ENCODE peak calls at places on chromosome 5, in six cellular contexts. U is memory B cell; Y is stimulated activated naive CD8-positive, alpha-beta T cell treated with anti-CD3 and anti-CD28 coated beads, Interleukin-15, amount 100 ng/mL, for 72 hours; S is heart right ventricle; P is DND-41; B is HCT116. T is an unnamed sample.
A peak's percentile ranks its signal among the peaks of the same experiment; 100 is the strongest.

GRCh38 chr5:146751781-146752401 is 126.7 kb downstream of the PPP2R2B start:
- ATAC-seq in U (no peak), Y (peak; percentile 100), S (no peak), P (peak; percentile 100), B (no peak), T (no peak)

GRCh38 chr5:167629634-167630033 is 661.8 kb upstream of the WWC1 start:
- ATAC-seq in U (no peak), Y (no peak), S (no peak), P (no peak), B (no peak), T (peak; percentile 47)

GRCh38 chr5:31217441-31217840 is 24.0 kb downstream of the CDH6 start:
- ATAC-seq in U (no peak), Y (no peak), S (no peak), P (no peak), B (no peak), T (no peak)

GRCh38 chr5:135139397-135140134 is 105.5 kb upstream of the PITX1 start:
- ATAC-seq in U (no peak), Y (no peak), S (no peak), P (no peak), B (peak; percentile 78), T (peak; percentile 52)

GRCh38 chr5:151221574-151221973 is 2.3 kb downstream of the CCDC69 start:
- ATAC-seq in U (no peak), Y (peak; percentile 48), S (peak; percentile 20), P (no peak), B (no peak), T (no peak)

GRCh38 chr5:59709833-59710232 is 183.7 kb downstream of the PDE4D start:
- ATAC-seq in U (no peak), Y (no peak), S (no peak), P (no peak), B (no peak), T (peak; percentile 59)

GRCh38 chr5:59485629-59486439 is 407.7 kb downstream of the PDE4D start:
- ATAC-seq in U (peak; percentile 39), Y (no peak), S (no peak), P (no peak), B (no peak), T (no peak)

GRCh38 chr5:14414007-14414406 is 167.6 kb upstream of the OTULINL start:
- ATAC-seq in U (no peak), Y (no peak), S (no peak), P (no peak), B (no peak), T (no peak)

GRCh38 chr5:17309462-17309861 is 92.0 kb downstream of the BASP1 start:
- ATAC-seq in U (no peak), Y (no peak), S (no peak), P (no peak), B (no peak), T (no peak)

GRCh38 chr5:96121362-96121761 is 159.7 kb upstream of the ELL2 start:
- ATAC-seq in U (no peak), Y (no peak), S (no peak), P (no peak), B (no peak), T (peak; percentile 89)

GRCh38 chr5:59769832-59770231 is 123.7 kb downstream of the PDE4D start:
- ATAC-seq in U (no peak), Y (no peak), S (no peak), P (no peak), B (no peak), T (no peak)

GRCh38 chr5:156641690-156642089 is 208.4 kb upstream of the PPP1R2B start:
- ATAC-seq in U (no peak), Y (no peak), S (no peak), P (no peak), B (no peak), T (no peak)

GRCh38 chr5:178115136-178115834 is 2.0 kb downstream of the N4BP3 start:
- ATAC-seq in U (peak; percentile 16), Y (peak; percentile 68), S (no peak), P (no peak), B (no peak), T (no peak)

GRCh38 chr5:1524481-1524798 is 680 bp upstream of the LPCAT1 start:
- ATAC-seq in U (no peak), Y (peak; percentile 16), S (peak; percentile 39), P (peak; percentile 1), B (no peak), T (peak; percentile 4)

GRCh38 chr5:146796144-146796543 is 82.4 kb downstream of the PPP2R2B start:
- ATAC-seq in U (no peak), Y (no peak), S (no peak), P (no peak), B (no peak), T (no peak)

GRCh38 chr5:14591548-14591947 is 10.0 kb downstream of the OTULINL start:
- ATAC-seq in U (no peak), Y (no peak), S (no peak), P (no peak), B (no peak), T (no peak)

GRCh38 chr5:56862909-56863308 is 46.5 kb upstream of the SETD9 start:
- ATAC-seq in U (peak; percentile 75), Y (no peak), S (no peak), P (no peak), B (no peak), T (no peak)

T was measured in esophagus mucosa.